ENCODE peak calls at places on chromosomes 1 and 21, in six cellular contexts. Z, E, Q, G, O and N are unnamed samples.

GRCh38 chr1:204725821-204726448 is 40.4 kb upstream of the LRRN2 start:
- DNase-seq in Q (no peak), Z (no peak), O (no peak), G (no peak), E (no peak), N (no peak)

GRCh38 chr1:21212126-21212525 is 35.4 kb upstream of the EIF4G3 start:
- DNase-seq in G (no peak), O (no peak), Q (no peak), Z (no peak), E (no peak), N (no peak)

GRCh38 chr1:47569681-47570470 is 132.0 kb downstream of the FOXD2 start:
- DNase-seq in Z (peak; percentile 84), O (peak; percentile 31), G (no peak), Q (no peak), E (peak; percentile 65), N (no peak)

GRCh38 chr1:166166400-166166699 is 451 bp downstream of the FAM78B start:
- DNase-seq in Q (no peak), G (no peak), E (no peak), Z (no peak), O (no peak), N (no peak)

GRCh38 chr1:227280836-227281235 is 37.5 kb downstream of the CDC42BPA start:
- DNase-seq in Z (no peak), O (no peak), Q (no peak), G (no peak), E (no peak), N (no peak)

GRCh38 chr21:15283138-15283537 is 218.3 kb upstream of the NRIP1 start:
- DNase-seq in Z (no peak), E (no peak), Q (no peak), G (no peak), O (no peak), N (no peak)

GRCh38 chr1:3858231-3858981 is 1.1 kb downstream of the DFFB start:
- DNase-seq in Q (no peak), G (peak; percentile 57), O (peak; percentile 18), Z (peak; percentile 32), E (no peak), N (no peak)

GRCh38 chr21:33058468-33059318 is 11.2 kb upstream of the OLIG1 start:
- DNase-seq in E (no peak), Z (no peak), G (peak; percentile 40), Q (no peak), O (no peak), N (no peak)